ENCODE peak calls at places on chromosomes 5 and 9, in five cellular contexts. One of them, this sample, is unnamed.

GRCh38 chr5:138533973-138534941 is 8.8 kb downstream of the ETF1 start:
- DNase-seq in fibroblast of pulmonary artery: no peak
- DNase-seq in activated CD8-positive, alpha-beta T cell treated with anti-CD3 and anti-CD28 coated beads for 36 hours: no peak
- DNase-seq in AG10803: no peak
- DNase-seq in dorsolateral prefrontal cortex: no peak
- DNase-seq in this sample: no peak

GRCh38 chr5:138789771-138790242 is 36.6 kb downstream of the CTNNA1 start:
- DNase-seq in fibroblast of pulmonary artery: peak
- DNase-seq in activated CD8-positive, alpha-beta T cell treated with anti-CD3 and anti-CD28 coated beads for 36 hours: peak
- DNase-seq in AG10803: peak
- DNase-seq in dorsolateral prefrontal cortex: no peak
- DNase-seq in this sample: peak

GRCh38 chr9:72454871-72455471 is 66.4 kb upstream of the TMC1 start:
- DNase-seq in fibroblast of pulmonary artery: peak
- DNase-seq in activated CD8-positive, alpha-beta T cell treated with anti-CD3 and anti-CD28 coated beads for 36 hours: no peak
- DNase-seq in AG10803: no peak
- DNase-seq in dorsolateral prefrontal cortex: no peak
- DNase-seq in this sample: no peak

GRCh38 chr5:90440644-90441043 is 31.1 kb upstream of the CETN3 start:
- DNase-seq in fibroblast of pulmonary artery: no peak
- DNase-seq in activated CD8-positive, alpha-beta T cell treated with anti-CD3 and anti-CD28 coated beads for 36 hours: no peak
- DNase-seq in AG10803: no peak
- DNase-seq in dorsolateral prefrontal cortex: no peak
- DNase-seq in this sample: no peak

GRCh38 chr5:80754900-80755299 is 100.1 kb upstream of the DHFR start:
- DNase-seq in fibroblast of pulmonary artery: no peak
- DNase-seq in activated CD8-positive, alpha-beta T cell treated with anti-CD3 and anti-CD28 coated beads for 36 hours: peak
- DNase-seq in AG10803: no peak
- DNase-seq in dorsolateral prefrontal cortex: no peak
- DNase-seq in this sample: no peak

GRCh38 chr5:77379558-77380061 is 112.5 kb downstream of the WDR41 start:
- DNase-seq in fibroblast of pulmonary artery: no peak
- DNase-seq in activated CD8-positive, alpha-beta T cell treated with anti-CD3 and anti-CD28 coated beads for 36 hours: peak
- DNase-seq in AG10803: no peak
- DNase-seq in dorsolateral prefrontal cortex: no peak
- DNase-seq in this sample: peak

GRCh38 chr9:127311239-127311741 is 46.7 kb downstream of the GARNL3 start:
- DNase-seq in fibroblast of pulmonary artery: peak
- DNase-seq in activated CD8-positive, alpha-beta T cell treated with anti-CD3 and anti-CD28 coated beads for 36 hours: peak
- DNase-seq in AG10803: peak
- DNase-seq in dorsolateral prefrontal cortex: no peak
- DNase-seq in this sample: peak

GRCh38 chr5:92543246-92543645 is 1037.8 kb downstream of the NR2F1-AS1 start:
- DNase-seq in fibroblast of pulmonary artery: no peak
- DNase-seq in activated CD8-positive, alpha-beta T cell treated with anti-CD3 and anti-CD28 coated beads for 36 hours: no peak
- DNase-seq in AG10803: peak
- DNase-seq in dorsolateral prefrontal cortex: no peak
- DNase-seq in this sample: no peak

GRCh38 chr5:115624994-115625393 is 842 bp downstream of the TMED7 start:
- DNase-seq in fibroblast of pulmonary artery: peak
- DNase-seq in activated CD8-positive, alpha-beta T cell treated with anti-CD3 and anti-CD28 coated beads for 36 hours: no peak
- DNase-seq in AG10803: no peak
- DNase-seq in dorsolateral prefrontal cortex: no peak
- DNase-seq in this sample: no peak

DNA sequence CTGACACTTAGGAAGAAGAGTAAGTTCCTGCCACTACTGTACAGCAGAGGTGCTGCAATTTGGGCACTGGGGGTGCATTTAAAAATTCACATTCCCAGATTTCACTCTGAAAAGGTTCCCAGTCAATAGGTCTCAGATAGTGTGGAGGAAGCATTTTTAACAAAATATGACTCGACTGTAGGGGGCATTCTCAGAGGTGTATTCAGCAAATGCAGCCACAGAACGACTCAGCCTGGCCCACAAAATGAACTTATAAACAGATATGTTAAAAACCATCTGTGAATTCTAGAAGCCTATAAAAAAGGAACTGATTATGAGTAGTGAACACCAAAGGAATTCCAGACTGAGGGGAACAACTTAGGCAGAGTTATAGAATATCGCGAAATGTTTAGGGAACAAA is 31.1 kb downstream of the MLLT3 start:
- DNase-seq in fibroblast of pulmonary artery: no peak
- DNase-seq in activated CD8-positive, alpha-beta T cell treated with anti-CD3 and anti-CD28 coated beads for 36 hours: no peak
- DNase-seq in AG10803: peak
- DNase-seq in dorsolateral prefrontal cortex: no peak
- DNase-seq in this sample: no peak
- TF ChIP-seq CTCF in fibroblast of pulmonary artery: no peak
- TF ChIP-seq CTCF in activated CD8-positive, alpha-beta T cell treated with anti-CD3 and anti-CD28 coated beads for 36 hours: no peak
- TF ChIP-seq CTCF in AG10803: no peak
- TF ChIP-seq CTCF in dorsolateral prefrontal cortex: no peak
- TF ChIP-seq CTCF in this sample: no peak

GRCh38 chr9:114346146-114346545 is 16.5 kb downstream of the ORM2 start:
- DNase-seq in fibroblast of pulmonary artery: no peak
- DNase-seq in activated CD8-positive, alpha-beta T cell treated with anti-CD3 and anti-CD28 coated beads for 36 hours: no peak
- DNase-seq in AG10803: no peak
- DNase-seq in dorsolateral prefrontal cortex: no peak
- DNase-seq in this sample: no peak
- TF ChIP-seq CTCF in fibroblast of pulmonary artery: no peak
- TF ChIP-seq CTCF in activated CD8-positive, alpha-beta T cell treated with anti-CD3 and anti-CD28 coated beads for 36 hours: no peak
- TF ChIP-seq CTCF in AG10803: no peak
- TF ChIP-seq CTCF in dorsolateral prefrontal cortex: no peak
- TF ChIP-seq CTCF in this sample: no peak

GRCh38 chr9:121226186-121226585 is 24.5 kb upstream of the RAB14 start:
- DNase-seq in fibroblast of pulmonary artery: no peak
- DNase-seq in activated CD8-positive, alpha-beta T cell treated with anti-CD3 and anti-CD28 coated beads for 36 hours: no peak
- DNase-seq in AG10803: no peak
- DNase-seq in dorsolateral prefrontal cortex: no peak
- DNase-seq in this sample: no peak

GRCh38 chr9:121220996-121221671 is 19.5 kb upstream of the RAB14 start:
- DNase-seq in fibroblast of pulmonary artery: no peak
- DNase-seq in activated CD8-positive, alpha-beta T cell treated with anti-CD3 and anti-CD28 coated beads for 36 hours: no peak
- DNase-seq in AG10803: no peak
- DNase-seq in dorsolateral prefrontal cortex: no peak
- DNase-seq in this sample: no peak

GRCh38 chr9:121225240-121225639 is 23.6 kb upstream of the RAB14 start:
- DNase-seq in fibroblast of pulmonary artery: no peak
- DNase-seq in activated CD8-positive, alpha-beta T cell treated with anti-CD3 and anti-CD28 coated beads for 36 hours: no peak
- DNase-seq in AG10803: no peak
- DNase-seq in dorsolateral prefrontal cortex: no peak
- DNase-seq in this sample: no peak

GRCh38 chr9:121218357-121219027 is 16.8 kb upstream of the RAB14 start:
- DNase-seq in fibroblast of pulmonary artery: no peak
- DNase-seq in activated CD8-positive, alpha-beta T cell treated with anti-CD3 and anti-CD28 coated beads for 36 hours: no peak
- DNase-seq in AG10803: no peak
- DNase-seq in dorsolateral prefrontal cortex: no peak
- DNase-seq in this sample: no peak

DNA sequence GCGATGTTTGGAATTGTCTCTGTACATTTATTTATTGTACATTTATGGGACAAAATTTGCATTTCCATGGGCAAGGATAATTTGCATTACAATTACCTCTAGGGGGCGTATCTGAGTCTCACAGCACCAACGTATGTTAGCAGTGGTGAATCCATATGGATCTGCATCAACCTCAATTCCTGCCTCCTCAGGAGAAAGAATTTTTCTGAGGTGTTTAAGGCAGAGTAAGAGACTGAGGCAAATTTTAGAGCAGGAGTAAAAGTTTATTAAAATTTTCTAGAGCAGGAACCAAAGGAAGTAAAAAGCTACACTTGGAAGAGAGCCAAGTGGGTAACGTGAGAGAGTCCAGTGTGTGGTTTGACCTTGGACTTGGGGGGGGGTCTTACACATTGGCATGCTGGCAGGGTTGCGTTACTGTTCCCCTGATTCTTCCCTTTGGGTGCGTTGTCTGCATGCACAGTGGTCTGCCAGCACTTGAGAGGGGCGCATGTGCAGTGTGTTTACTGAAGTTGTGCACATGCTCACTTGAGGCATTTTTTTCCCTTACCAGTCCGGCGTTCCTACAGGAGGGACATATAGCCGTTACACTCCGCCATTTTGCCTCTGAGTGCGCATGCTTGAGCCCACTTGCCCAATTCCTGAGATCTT is 21.0 kb upstream of the RAB14 start:
- DNase-seq in fibroblast of pulmonary artery: peak
- DNase-seq in activated CD8-positive, alpha-beta T cell treated with anti-CD3 and anti-CD28 coated beads for 36 hours: no peak
- DNase-seq in AG10803: peak
- DNase-seq in dorsolateral prefrontal cortex: no peak
- DNase-seq in this sample: no peak
- TF ChIP-seq CTCF in fibroblast of pulmonary artery: peak
- TF ChIP-seq CTCF in activated CD8-positive, alpha-beta T cell treated with anti-CD3 and anti-CD28 coated beads for 36 hours: peak
- TF ChIP-seq CTCF in AG10803: peak
- TF ChIP-seq CTCF in dorsolateral prefrontal cortex: peak
- TF ChIP-seq CTCF in this sample: peak

DNA sequence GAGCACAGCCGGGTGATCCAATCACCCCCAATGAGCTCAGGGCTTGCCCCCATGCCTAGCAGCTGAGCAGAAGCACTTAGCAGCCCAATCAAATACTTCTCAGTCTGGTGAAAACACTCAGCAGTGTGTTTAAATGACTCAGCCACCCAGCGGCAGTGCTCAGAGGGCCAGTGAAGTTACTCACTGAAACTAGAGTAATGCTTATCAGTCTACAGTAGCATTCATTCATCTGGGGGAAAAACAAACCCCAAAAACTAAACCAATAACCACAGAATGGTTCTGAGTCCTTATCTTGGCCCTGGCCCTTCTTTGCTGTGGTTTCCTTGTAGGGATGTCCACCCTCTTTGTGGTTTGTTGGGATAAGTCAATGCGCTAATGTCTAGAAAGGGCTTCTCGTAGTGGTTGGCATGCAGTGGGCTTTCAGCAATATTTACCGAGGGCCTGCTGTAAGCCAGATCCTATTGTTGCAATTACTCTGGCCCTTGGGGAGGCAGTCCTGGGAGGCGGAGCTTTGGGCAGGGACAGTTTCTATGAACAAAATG is 43.2 kb downstream of the LHX2 start:
- DNase-seq in fibroblast of pulmonary artery: peak
- DNase-seq in activated CD8-positive, alpha-beta T cell treated with anti-CD3 and anti-CD28 coated beads for 36 hours: peak
- DNase-seq in AG10803: peak
- DNase-seq in dorsolateral prefrontal cortex: no peak
- DNase-seq in this sample: peak
- TF ChIP-seq CTCF in fibroblast of pulmonary artery: peak
- TF ChIP-seq CTCF in activated CD8-positive, alpha-beta T cell treated with anti-CD3 and anti-CD28 coated beads for 36 hours: no peak
- TF ChIP-seq CTCF in AG10803: peak
- TF ChIP-seq CTCF in dorsolateral prefrontal cortex: no peak
- TF ChIP-seq CTCF in this sample: no peak

GRCh38 chr5:150154618-150155134 is 969 bp downstream of the PDGFRB start:
- DNase-seq in fibroblast of pulmonary artery: no peak
- DNase-seq in activated CD8-positive, alpha-beta T cell treated with anti-CD3 and anti-CD28 coated beads for 36 hours: no peak
- DNase-seq in AG10803: no peak
- DNase-seq in dorsolateral prefrontal cortex: no peak
- DNase-seq in this sample: no peak
- TF ChIP-seq CTCF in fibroblast of pulmonary artery: no peak
- TF ChIP-seq CTCF in activated CD8-positive, alpha-beta T cell treated with anti-CD3 and anti-CD28 coated beads for 36 hours: no peak
- TF ChIP-seq CTCF in AG10803: peak
- TF ChIP-seq CTCF in dorsolateral prefrontal cortex: no peak
- TF ChIP-seq CTCF in this sample: no peak

GRCh38 chr9:136525841-136526499 is 19.9 kb downstream of the NOTCH1 start:
- DNase-seq in fibroblast of pulmonary artery: no peak
- DNase-seq in activated CD8-positive, alpha-beta T cell treated with anti-CD3 and anti-CD28 coated beads for 36 hours: no peak
- DNase-seq in AG10803: no peak
- DNase-seq in dorsolateral prefrontal cortex: peak
- DNase-seq in this sample: no peak
- TF ChIP-seq CTCF in fibroblast of pulmonary artery: no peak
- TF ChIP-seq CTCF in activated CD8-positive, alpha-beta T cell treated with anti-CD3 and anti-CD28 coated beads for 36 hours: no peak
- TF ChIP-seq CTCF in AG10803: no peak
- TF ChIP-seq CTCF in dorsolateral prefrontal cortex: peak
- TF ChIP-seq CTCF in this sample: no peak

GRCh38 chr5:132754947-132755346 is 7.7 kb downstream of the CCNI2 start:
- DNase-seq in fibroblast of pulmonary artery: peak
- DNase-seq in activated CD8-positive, alpha-beta T cell treated with anti-CD3 and anti-CD28 coated beads for 36 hours: peak
- DNase-seq in AG10803: peak
- DNase-seq in dorsolateral prefrontal cortex: no peak
- DNase-seq in this sample: no peak

GRCh38 chr5:132751971-132752580 is 4.8 kb downstream of the CCNI2 start:
- DNase-seq in fibroblast of pulmonary artery: no peak
- DNase-seq in activated CD8-positive, alpha-beta T cell treated with anti-CD3 and anti-CD28 coated beads for 36 hours: no peak
- DNase-seq in AG10803: no peak
- DNase-seq in dorsolateral prefrontal cortex: no peak
- DNase-seq in this sample: no peak

GRCh38 chr5:132754111-132754510 is 6.9 kb downstream of the CCNI2 start:
- DNase-seq in fibroblast of pulmonary artery: no peak
- DNase-seq in activated CD8-positive, alpha-beta T cell treated with anti-CD3 and anti-CD28 coated beads for 36 hours: no peak
- DNase-seq in AG10803: no peak
- DNase-seq in dorsolateral prefrontal cortex: no peak
- DNase-seq in this sample: no peak

GRCh38 chr5:132752581-132753125 is 5.4 kb downstream of the CCNI2 start:
- DNase-seq in fibroblast of pulmonary artery: no peak
- DNase-seq in activated CD8-positive, alpha-beta T cell treated with anti-CD3 and anti-CD28 coated beads for 36 hours: no peak
- DNase-seq in AG10803: no peak
- DNase-seq in dorsolateral prefrontal cortex: no peak
- DNase-seq in this sample: no peak

GRCh38 chr5:132753135-132753987 is 6.1 kb downstream of the CCNI2 start:
- DNase-seq in fibroblast of pulmonary artery: no peak
- DNase-seq in activated CD8-positive, alpha-beta T cell treated with anti-CD3 and anti-CD28 coated beads for 36 hours: peak
- DNase-seq in AG10803: no peak
- DNase-seq in dorsolateral prefrontal cortex: peak
- DNase-seq in this sample: no peak
- TF ChIP-seq CTCF in fibroblast of pulmonary artery: no peak
- TF ChIP-seq CTCF in activated CD8-positive, alpha-beta T cell treated with anti-CD3 and anti-CD28 coated beads for 36 hours: no peak
- TF ChIP-seq CTCF in AG10803: peak
- TF ChIP-seq CTCF in dorsolateral prefrontal cortex: peak
- TF ChIP-seq CTCF in this sample: peak

DNA sequence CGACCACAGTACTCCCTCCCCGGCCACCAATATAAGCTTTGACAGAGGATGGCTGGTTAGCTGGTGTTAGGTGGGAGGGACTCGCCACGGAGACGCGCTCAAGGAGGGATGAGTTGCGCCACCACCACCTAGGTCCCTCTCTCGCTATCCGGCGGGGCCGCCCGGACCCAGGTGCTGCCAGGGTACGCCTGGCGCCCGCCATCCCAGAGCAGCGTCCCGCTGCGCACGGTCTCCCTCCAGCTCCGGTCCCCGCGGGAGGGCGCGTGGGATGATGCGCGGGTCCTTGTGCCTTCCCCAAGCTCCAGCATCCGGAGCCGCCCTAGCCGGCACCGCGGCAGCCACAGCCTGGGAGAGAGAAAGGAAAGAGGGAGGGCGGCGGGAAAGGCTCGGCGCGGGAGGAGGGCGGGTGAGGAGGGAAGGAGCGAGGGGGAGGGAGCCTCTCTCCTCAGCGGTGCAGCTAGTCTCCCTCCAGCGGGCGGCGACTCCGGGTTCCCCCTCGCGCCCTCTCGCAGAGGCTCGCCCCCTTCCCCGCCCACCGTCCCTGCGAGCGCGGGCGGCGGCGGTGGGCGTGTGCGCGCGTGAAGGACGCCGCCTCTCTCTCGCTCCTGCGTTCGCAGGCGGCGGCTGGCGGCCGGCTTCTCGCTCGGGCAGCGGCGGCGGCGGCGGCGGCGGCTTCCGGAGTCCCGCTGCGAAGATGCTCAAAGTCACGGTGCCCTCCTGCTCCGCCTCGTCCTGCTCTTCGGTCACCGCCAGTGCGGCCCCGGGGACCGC is at the start of gene CAMK4:
- DNase-seq in fibroblast of pulmonary artery: peak
- DNase-seq in activated CD8-positive, alpha-beta T cell treated with anti-CD3 and anti-CD28 coated beads for 36 hours: peak
- DNase-seq in AG10803: peak
- DNase-seq in dorsolateral prefrontal cortex: peak
- DNase-seq in this sample: peak
- TF ChIP-seq CTCF in fibroblast of pulmonary artery: peak
- TF ChIP-seq CTCF in activated CD8-positive, alpha-beta T cell treated with anti-CD3 and anti-CD28 coated beads for 36 hours: peak
- TF ChIP-seq CTCF in AG10803: peak
- TF ChIP-seq CTCF in dorsolateral prefrontal cortex: peak
- TF ChIP-seq CTCF in this sample: peak

This sample was measured in GM13977.